ENCODE peak calls at places on chromosomes 16 and 17, in nine cellular contexts. O is neural crest cell; Y is mammary epithelial cell; U is lung; T is H1; V is WTC11; W is CD8-positive, alpha-beta T cell; G is GM12865; H is left lung. B is an unnamed sample.

GRCh38 chr17:29595107-29595942 is 2.4 kb downstream of the ANKRD13B start:
- DNase-seq in O (no peak), Y (no peak), U (no peak), T (no peak), V (no peak), W (no peak), G (no peak), H (no peak), B (no peak)

GRCh38 chr16:69111216-69111615 is 5.8 kb downstream of the HAS3 start:
- DNase-seq in O (no peak), Y (no peak), U (no peak), T (no peak), V (no peak), W (no peak), G (no peak), H (peak), B (no peak)

GRCh38 chr16:799111-799947 is 1.2 kb downstream of the GNG13 start:
- DNase-seq in O (no peak), Y (no peak), U (no peak), T (no peak), V (no peak), W (no peak), G (no peak), H (no peak), B (no peak)

GRCh38 chr17:77273397-77274136 is 132.8 kb downstream of the SEC14L1 start:
- DNase-seq in O (no peak), Y (no peak), U (no peak), T (no peak), V (no peak), W (no peak), G (no peak), H (no peak), B (no peak)

GRCh38 chr17:77127735-77128361 is 12.9 kb upstream of the SEC14L1 start:
- DNase-seq in O (no peak), Y (peak), U (peak), T (no peak), V (no peak), W (peak), G (peak), H (peak), B (no peak)

GRCh38 chr17:50130778-50131317 is 888 bp upstream of the SAMD14 start:
- DNase-seq in O (no peak), Y (no peak), U (no peak), T (no peak), V (no peak), W (no peak), G (no peak), H (no peak), B (peak)

GRCh38 chr17:59842901-59843652 is 49.7 kb downstream of the TUBD1 start:
- DNase-seq in O (no peak), Y (peak), U (peak), T (no peak), V (no peak), W (no peak), G (peak), H (peak), B (no peak)

GRCh38 chr16:13935408-13935807 is 15.5 kb downstream of the ERCC4 start:
- DNase-seq in O (peak), Y (no peak), U (no peak), T (peak), V (peak), W (no peak), G (no peak), H (no peak), B (no peak)

GRCh38 chr17:63116967-63117366 is 150.9 kb downstream of the TANC2 start:
- DNase-seq in O (no peak), Y (peak), U (no peak), T (no peak), V (no peak), W (no peak), G (no peak), H (no peak), B (no peak)

GRCh38 chr16:87762071-87762571 is 3.7 kb downstream of the KLHDC4 start:
- DNase-seq in O (no peak), Y (no peak), U (no peak), T (no peak), V (no peak), W (peak), G (no peak), H (no peak), B (no peak)

GRCh38 chr16:53502331-53503269 is at the start of gene AKTIP:
- DNase-seq in O (no peak), Y (peak), U (peak), T (peak), V (peak), W (peak), G (peak), H (peak), B (peak)

GRCh38 chr17:17153071-17153470 is 53.1 kb downstream of the PLD6 start:
- DNase-seq in O (no peak), Y (no peak), U (no peak), T (no peak), V (no peak), W (no peak), G (no peak), H (no peak), B (no peak)

GRCh38 chr16:55499951-55500350 is 8.9 kb upstream of the LPCAT2 start:
- DNase-seq in O (no peak), Y (peak), U (peak), T (peak), V (no peak), W (no peak), G (no peak), H (no peak), B (no peak)

GRCh38 chr16:55499281-55499680 is 9.6 kb upstream of the LPCAT2 start:
- DNase-seq in O (no peak), Y (no peak), U (no peak), T (peak), V (no peak), W (no peak), G (no peak), H (no peak), B (no peak)

GRCh38 chr16:55503726-55504553 is 4.9 kb upstream of the LPCAT2 start:
- DNase-seq in O (no peak), Y (no peak), U (no peak), T (no peak), V (no peak), W (no peak), G (no peak), H (no peak), B (peak)

GRCh38 chr16:55502801-55503366 is 6.0 kb upstream of the LPCAT2 start:
- DNase-seq in O (peak), Y (no peak), U (peak), T (no peak), V (no peak), W (no peak), G (no peak), H (peak), B (no peak)

DNA sequence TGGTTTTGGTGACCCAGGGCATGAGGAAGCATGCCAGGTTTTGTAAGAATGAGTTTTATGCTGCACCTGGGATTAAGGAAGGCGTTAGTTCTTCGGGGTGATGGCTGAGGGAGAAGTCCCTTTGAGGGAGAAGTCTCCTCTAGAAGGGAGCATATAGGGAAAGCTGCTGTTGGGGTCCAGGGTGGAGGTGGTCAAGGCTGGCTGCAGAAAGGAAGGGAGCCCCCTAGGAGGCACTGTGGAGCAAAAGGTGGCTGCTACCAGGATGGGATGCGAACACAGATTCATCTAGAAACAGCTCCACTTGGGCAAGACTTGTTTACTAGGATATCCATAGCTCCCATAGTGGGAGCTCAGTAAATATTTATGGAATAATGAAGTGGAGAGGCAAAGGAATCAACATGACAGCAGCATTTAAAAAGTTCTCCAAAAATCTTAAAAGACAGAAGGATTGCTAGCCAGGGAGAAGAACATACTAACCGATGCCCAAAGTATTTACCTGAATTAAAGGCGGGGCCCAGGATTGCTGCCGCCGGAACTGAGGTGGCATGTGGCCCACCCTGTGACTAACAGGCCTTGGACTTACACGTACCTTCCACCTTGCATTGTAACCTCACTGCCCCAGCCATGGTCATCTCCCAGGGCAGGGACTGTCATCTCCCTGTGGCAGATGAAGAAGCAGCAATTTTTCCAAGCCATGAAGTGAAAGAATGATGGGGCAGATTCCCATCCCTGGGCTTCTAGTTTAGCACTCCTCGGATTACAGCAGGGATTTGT is 7.1 kb upstream of the LPCAT2 start:
- DNase-seq in O (no peak), Y (no peak), U (no peak), T (peak), V (peak), W (no peak), G (no peak), H (no peak), B (no peak)
- TF ChIP-seq CTCF in O (peak), Y (peak), U (no peak), T (peak), V (no peak), W (no peak), G (no peak), H (no peak), B (no peak)

DNA sequence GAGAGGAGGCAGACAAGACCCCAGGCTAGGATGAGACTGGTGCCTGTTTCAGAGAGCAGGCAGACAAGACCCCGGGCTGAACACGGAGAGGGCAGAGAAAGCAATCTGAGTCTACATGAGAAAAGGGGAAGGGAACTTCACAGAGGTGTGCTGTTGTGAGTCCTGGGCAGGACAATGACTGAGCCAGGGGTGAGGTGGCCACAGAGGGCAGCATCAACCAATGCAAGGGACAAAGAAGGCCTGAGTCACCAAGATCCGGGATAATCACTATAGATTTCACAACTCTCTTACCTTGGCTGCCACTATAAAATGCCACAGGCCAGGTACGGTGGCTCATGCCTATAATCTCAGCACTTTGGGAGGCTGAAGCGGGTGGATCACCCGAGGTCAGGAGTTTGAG is 89.0 kb downstream of the SLC39A11 start:
- DNase-seq in O (no peak), Y (peak), U (no peak), T (no peak), V (no peak), W (no peak), G (no peak), H (no peak), B (no peak)
- TF ChIP-seq CTCF in O (no peak), Y (peak), U (no peak), T (peak), V (no peak), W (no peak), G (no peak), H (no peak), B (no peak)

GRCh38 chr16:9256196-9256595 is 164.8 kb downstream of the HAPSTR1 start:
- DNase-seq in O (peak), Y (no peak), U (no peak), T (peak), V (peak), W (no peak), G (peak), H (no peak), B (peak)
- TF ChIP-seq CTCF in O (peak), Y (peak), U (no peak), T (peak), V (peak), W (peak), G (peak), H (peak), B (peak)

DNA sequence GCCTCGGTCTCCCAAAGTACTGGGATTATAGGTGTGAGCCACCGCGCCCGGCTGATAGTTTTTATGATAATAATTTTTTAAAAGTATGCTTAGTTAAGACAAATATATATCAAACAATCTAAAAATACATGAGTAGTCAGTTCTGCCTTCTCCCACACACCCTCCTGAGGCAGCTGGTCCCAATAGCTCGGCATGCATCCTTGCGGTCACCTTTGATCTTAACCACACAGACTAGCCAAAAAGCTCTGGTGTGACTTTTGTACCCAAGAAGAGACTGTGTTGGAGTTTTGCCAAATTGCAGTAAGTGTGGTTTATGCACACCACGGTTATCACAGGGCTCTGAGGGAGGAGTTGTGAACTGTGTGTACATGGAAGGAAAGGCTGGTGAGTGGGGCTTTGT is 25.6 kb downstream of the ATP6V0A1 start:
- DNase-seq in O (no peak), Y (no peak), U (no peak), T (no peak), V (no peak), W (peak), G (peak), H (no peak), B (no peak)
- TF ChIP-seq CTCF in O (no peak), Y (no peak), U (no peak), T (no peak), V (no peak), W (no peak), G (no peak), H (no peak), B (no peak)

GRCh38 chr16:2854700-2855309 is 3.2 kb downstream of the PRSS22 start:
- DNase-seq in O (peak), Y (no peak), U (no peak), T (peak), V (peak), W (no peak), G (peak), H (no peak), B (peak)
- TF ChIP-seq CTCF in O (peak), Y (peak), U (no peak), T (peak), V (peak), W (no peak), G (peak), H (no peak), B (no peak)

GRCh38 chr16:51524555-51525373 is 373.7 kb upstream of the SALL1 start:
- DNase-seq in O (no peak), Y (peak), U (no peak), T (no peak), V (no peak), W (no peak), G (no peak), H (no peak), B (no peak)
- TF ChIP-seq CTCF in O (no peak), Y (peak), U (no peak), T (no peak), V (no peak), W (no peak), G (no peak), H (no peak), B (no peak)

GRCh38 chr16:56788435-56788834 is 58.5 kb downstream of the NUP93 start:
- DNase-seq in O (no peak), Y (no peak), U (no peak), T (no peak), V (no peak), W (no peak), G (no peak), H (no peak), B (no peak)

GRCh38 chr16:56792960-56793359 is 63.0 kb downstream of the NUP93 start:
- DNase-seq in O (no peak), Y (no peak), U (no peak), T (no peak), V (no peak), W (no peak), G (no peak), H (no peak), B (no peak)

GRCh38 chr16:56793504-56793903 is 63.6 kb downstream of the NUP93 start:
- DNase-seq in O (no peak), Y (peak), U (no peak), T (no peak), V (no peak), W (no peak), G (peak), H (no peak), B (no peak)

GRCh38 chr16:56787185-56787584 is 57.3 kb downstream of the NUP93 start:
- DNase-seq in O (no peak), Y (no peak), U (no peak), T (no peak), V (no peak), W (no peak), G (no peak), H (no peak), B (no peak)

GRCh38 chr16:56789360-56789759 is 59.4 kb downstream of the NUP93 start:
- DNase-seq in O (no peak), Y (peak), U (peak), T (no peak), V (no peak), W (no peak), G (peak), H (peak), B (no peak)
- TF ChIP-seq CTCF in O (no peak), Y (peak), U (peak), T (peak), V (no peak), W (peak), G (peak), H (peak), B (no peak)

DNA sequence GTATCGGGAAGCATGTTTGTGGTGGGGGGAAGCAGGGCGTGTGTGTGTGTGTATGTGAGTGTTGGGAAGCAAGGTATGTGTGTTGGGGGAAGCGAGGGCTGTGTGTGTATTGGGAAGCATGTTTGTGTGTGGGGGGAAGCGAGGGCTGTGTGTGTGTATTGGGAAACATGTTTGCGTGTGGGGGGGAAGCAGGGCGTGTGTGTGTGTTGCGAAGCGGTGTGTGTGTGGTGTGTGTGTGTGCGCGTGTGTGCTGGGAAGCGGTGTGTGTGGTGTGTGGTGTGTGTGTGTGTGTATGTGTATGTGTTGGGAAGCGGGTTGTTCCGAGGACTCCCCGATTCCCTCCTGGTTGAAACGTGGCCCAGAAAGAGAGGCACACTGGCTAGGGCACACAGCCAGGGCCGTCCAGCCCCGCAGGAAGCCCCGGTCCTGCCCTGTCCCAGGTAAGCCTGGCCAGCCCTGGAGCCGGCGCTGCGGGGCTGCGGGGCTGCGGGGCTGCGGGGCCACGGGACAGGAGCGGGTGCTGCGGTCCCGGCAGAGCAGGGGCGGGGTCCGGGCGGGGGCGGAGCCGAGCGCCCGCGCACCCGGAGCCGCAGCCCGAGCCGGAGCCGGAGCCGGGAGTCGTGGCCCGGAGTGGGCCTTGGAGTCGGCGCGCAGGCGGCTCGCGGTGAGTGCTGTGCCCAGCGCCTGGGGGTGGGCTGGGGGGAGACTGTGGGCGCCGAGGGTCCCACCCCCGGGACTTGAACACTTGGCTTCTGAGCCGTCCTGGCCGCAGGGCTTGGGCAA is at the start of gene NOD2:
- DNase-seq in O (no peak), Y (no peak), U (no peak), T (peak), V (peak), W (no peak), G (peak), H (peak), B (peak)
- TF ChIP-seq CTCF in O (no peak), Y (no peak), U (no peak), T (no peak), V (no peak), W (no peak), G (no peak), H (no peak), B (no peak)

DNA sequence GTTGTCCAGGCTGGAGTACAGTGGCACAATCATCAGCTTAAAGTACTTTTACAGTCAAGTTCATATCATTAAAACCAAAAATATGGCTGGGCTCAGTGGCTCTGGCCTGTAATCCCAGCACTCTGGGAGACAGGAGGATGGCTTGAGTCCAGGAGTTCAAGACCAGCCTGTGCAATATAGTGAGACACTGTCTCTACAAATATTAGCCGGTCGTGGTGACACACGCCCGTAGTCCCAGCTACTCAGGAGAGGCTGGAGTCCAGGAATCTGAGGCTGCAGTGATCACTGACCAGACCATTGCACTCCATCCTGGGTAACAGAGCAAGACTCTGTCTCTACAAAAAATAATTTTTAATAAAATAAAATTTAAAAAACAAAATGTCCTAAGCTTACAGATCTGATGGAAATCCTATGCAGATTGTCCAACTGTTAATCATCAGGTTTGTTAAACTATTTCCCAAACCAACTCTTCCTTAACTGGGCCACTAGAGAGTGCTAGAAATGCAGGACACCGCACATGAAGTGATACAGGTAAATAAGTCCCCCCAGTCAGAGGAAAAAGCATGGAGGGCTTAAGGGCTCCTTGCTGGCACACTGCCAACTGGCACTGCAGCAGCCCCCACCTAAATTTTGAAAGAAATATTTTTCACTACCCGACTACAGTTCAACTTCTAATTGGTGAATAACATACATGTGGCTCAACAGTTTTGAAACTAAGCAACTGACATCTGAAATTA is 2.8 kb downstream of the USP22 start:
- DNase-seq in O (no peak), Y (peak), U (no peak), T (no peak), V (no peak), W (peak), G (peak), H (no peak), B (no peak)
- TF ChIP-seq CTCF in O (peak), Y (peak), U (no peak), T (peak), V (no peak), W (peak), G (peak), H (peak), B (peak)